ENCODE peak calls at places on chromosomes 12 and 14, in six cellular contexts. X, E, T, U, L and C are unnamed samples.

GRCh38 chr14:50025073-50025472 is 91.3 kb downstream of the VCPKMT start:
- DNase-seq in X (no peak), L (no peak), E (no peak), T (no peak), U (no peak), C (no peak)

GRCh38 chr12:108935165-108935564 is 55.3 kb downstream of the DAO start:
- DNase-seq in U (no peak), X (no peak), L (no peak), T (no peak), E (no peak), C (no peak)

GRCh38 chr14:84403585-84403984 is 1126.4 kb upstream of the FLRT2 start:
- DNase-seq in X (no peak), U (no peak), L (no peak), T (no peak), E (no peak), C (no peak)

GRCh38 chr12:90690120-90690519 is 264.9 kb downstream of the CCER1 start:
- DNase-seq in L (no peak), X (no peak), T (no peak), U (no peak), E (no peak), C (no peak)

GRCh38 chr14:77622562-77622961 is 6.1 kb upstream of the SPTLC2 start:
- DNase-seq in X (no peak), L (no peak), T (no peak), E (no peak), U (no peak), C (no peak)

GRCh38 chr12:8628731-8629130 is 16.1 kb upstream of the AICDA start:
- DNase-seq in T (no peak), U (no peak), X (no peak), E (no peak), L (no peak), C (no peak)

GRCh38 chr14:74476107-74476506 is 17.0 kb downstream of the NPC2 start:
- DNase-seq in T (no peak), X (no peak), L (no peak), E (no peak), U (no peak), C (no peak)

GRCh38 chr12:54956322-54956721 is 28.2 kb downstream of the TESPA1 start:
- DNase-seq in U (no peak), L (no peak), T (no peak), E (no peak), X (no peak), C (no peak)

GRCh38 chr14:53924754-53925153 is 31.9 kb downstream of the BMP4 start:
- DNase-seq in X (no peak), U (peak; percentile 36), L (no peak), T (no peak), E (peak; percentile 10), C (no peak)

GRCh38 chr12:56593909-56594621 is 36.1 kb downstream of the BAZ2A start:
- DNase-seq in E (peak; percentile 51), T (peak; percentile 73), L (no peak), X (peak; percentile 76), U (peak; percentile 75), C (peak; percentile 32)

GRCh38 chr12:122078141-122079037 is at the start of gene MLXIP:
- DNase-seq in T (peak; percentile 89), U (peak; percentile 94), X (peak; percentile 99), E (peak; percentile 72), L (peak; percentile 95), C (peak; percentile 95)

GRCh38 chr12:31897791-31898503 is 61.3 kb upstream of the RESF1 start:
- DNase-seq in E (peak; percentile 19), U (peak; percentile 30), L (peak; percentile 34), X (peak; percentile 15), T (peak; percentile 54), C (peak; percentile 51)

GRCh38 chr12:76623929-76624328 is 64.4 kb upstream of the OSBPL8 start:
- DNase-seq in L (no peak), U (no peak), T (no peak), X (no peak), E (peak; percentile 8), C (no peak)

GRCh38 chr14:55915464-55915863 is 202.7 kb upstream of the PELI2 start:
- DNase-seq in T (no peak), L (no peak), E (no peak), U (peak; percentile 8), X (no peak), C (no peak)

GRCh38 chr12:80192087-80192486 is 92.8 kb downstream of the OTOGL start:
- DNase-seq in T (no peak), L (no peak), U (no peak), X (no peak), E (no peak), C (no peak)

GRCh38 chr14:75518625-75519024 is 3.6 kb upstream of the BATF start:
- DNase-seq in E (peak; percentile 12), U (peak; percentile 55), T (no peak), L (no peak), X (no peak), C (no peak)

GRCh38 chr12:59087077-59087673 is 166.9 kb upstream of the LRIG3 start:
- DNase-seq in L (no peak), E (peak; percentile 3), X (peak; percentile 13), T (no peak), U (no peak), C (no peak)

GRCh38 chr14:68880581-68881105 is 87.8 kb upstream of the ZFP36L1 start:
- DNase-seq in L (no peak), T (no peak), E (no peak), U (no peak), X (no peak), C (no peak)

GRCh38 chr14:82414853-82415539 is 881.3 kb upstream of the SEL1L start:
- DNase-seq in X (no peak), E (no peak), L (no peak), U (no peak), T (no peak), C (no peak)

GRCh38 chr12:80565276-80565675 is 121.2 kb downstream of the PTPRQ start:
- DNase-seq in X (no peak), E (no peak), U (no peak), T (no peak), L (no peak), C (no peak)

GRCh38 chr12:5580911-5581488 is 149.1 kb downstream of the NTF3 start:
- DNase-seq in T (no peak), E (no peak), L (no peak), X (no peak), U (no peak), C (no peak)

GRCh38 chr12:79661629-79662028 is 29.1 kb downstream of the PAWR start:
- DNase-seq in T (no peak), E (no peak), U (no peak), L (no peak), X (no peak), C (no peak)

GRCh38 chr14:94177806-94178205 is 3.7 kb downstream of the PPP4R4 start:
- DNase-seq in L (no peak), U (no peak), T (no peak), X (no peak), E (no peak), C (no peak)

GRCh38 chr12:104263580-104264358 is 39.8 kb upstream of the EID3 start:
- DNase-seq in T (no peak), E (no peak), X (peak; percentile 75), U (no peak), L (no peak), C (no peak)

GRCh38 chr12:94689002-94689645 is 38.8 kb upstream of the TMCC3 start:
- DNase-seq in X (no peak), E (no peak), T (no peak), L (no peak), U (no peak), C (no peak)

GRCh38 chr12:29148065-29148957 is 767 bp upstream of the FAR2 start:
- DNase-seq in L (peak; percentile 66), X (peak; percentile 80), T (peak; percentile 66), E (no peak), U (peak; percentile 5), C (peak; percentile 52)

GRCh38 chr12:47362131-47362686 is 282.4 kb upstream of the AMIGO2 start:
- DNase-seq in X (no peak), T (no peak), L (no peak), U (no peak), E (no peak), C (no peak)

GRCh38 chr12:116066381-116067230 is 210.9 kb downstream of the MED13L start:
- DNase-seq in L (peak; percentile 27), E (peak; percentile 33), T (peak; percentile 61), X (peak; percentile 34), U (peak; percentile 72), C (peak; percentile 24)

GRCh38 chr14:85333313-85333712 is 196.6 kb upstream of the FLRT2 start:
- DNase-seq in X (no peak), L (no peak), E (no peak), T (peak; percentile 7), U (peak; percentile 3), C (no peak)

DNA sequence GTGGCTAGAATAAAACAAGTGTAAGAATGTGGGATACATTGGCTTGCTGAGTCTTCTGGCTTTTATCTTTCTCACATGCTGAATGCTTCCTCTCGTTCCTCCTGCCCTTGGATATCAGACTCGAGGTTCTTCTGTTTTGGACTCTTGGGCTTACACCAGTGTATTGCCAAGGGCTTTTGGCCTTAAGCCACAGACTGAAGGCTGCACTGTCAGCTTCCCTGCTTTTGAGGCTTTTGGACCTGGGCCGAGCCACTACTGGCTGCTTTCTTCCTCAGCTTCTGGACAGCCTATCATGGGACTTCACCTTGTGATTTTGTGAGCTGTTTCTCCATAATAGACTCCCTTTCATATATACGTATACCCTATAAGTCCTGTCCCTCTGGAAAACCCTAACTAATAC is 300.9 kb upstream of the STXBP6 start:
- DNase-seq in X (no peak), E (no peak), T (no peak), U (no peak), L (no peak), C (no peak)
- H3K4me1 ChIP-seq in X (no peaks in the 10 kb centered on the region), E (no peaks in the 10 kb centered on the region), T (no peaks in the 10 kb centered on the region), U (no peaks in the 10 kb centered on the region), L (no peaks in the 10 kb centered on the region), C (no peaks in the 10 kb centered on the region)

GRCh38 chr12:70267550-70267949 is 24.3 kb downstream of the CNOT2 start:
- DNase-seq in U (peak; percentile 7), E (no peak), T (no peak), X (no peak), L (no peak), C (no peak)
- TF ChIP-seq CTCF in U (no peak), E (no peak), T (no peak), X (no peak), L (no peak), C (no peak)

GRCh38 chr12:21647179-21647578 is 10.5 kb downstream of the LDHB start:
- DNase-seq in X (no peak), T (no peak), E (no peak), L (no peak), U (no peak), C (no peak)
- H3K4me1 ChIP-seq in X (peaks cover 8% of the 10 kb centered on the region), T (peaks cover 26% of the 10 kb centered on the region), E (no peaks in the 10 kb centered on the region), L (peaks cover 69% of the 10 kb centered on the region), U (peaks cover 93% of the 10 kb centered on the region), C (peaks cover 38% of the 10 kb centered on the region)

DNA sequence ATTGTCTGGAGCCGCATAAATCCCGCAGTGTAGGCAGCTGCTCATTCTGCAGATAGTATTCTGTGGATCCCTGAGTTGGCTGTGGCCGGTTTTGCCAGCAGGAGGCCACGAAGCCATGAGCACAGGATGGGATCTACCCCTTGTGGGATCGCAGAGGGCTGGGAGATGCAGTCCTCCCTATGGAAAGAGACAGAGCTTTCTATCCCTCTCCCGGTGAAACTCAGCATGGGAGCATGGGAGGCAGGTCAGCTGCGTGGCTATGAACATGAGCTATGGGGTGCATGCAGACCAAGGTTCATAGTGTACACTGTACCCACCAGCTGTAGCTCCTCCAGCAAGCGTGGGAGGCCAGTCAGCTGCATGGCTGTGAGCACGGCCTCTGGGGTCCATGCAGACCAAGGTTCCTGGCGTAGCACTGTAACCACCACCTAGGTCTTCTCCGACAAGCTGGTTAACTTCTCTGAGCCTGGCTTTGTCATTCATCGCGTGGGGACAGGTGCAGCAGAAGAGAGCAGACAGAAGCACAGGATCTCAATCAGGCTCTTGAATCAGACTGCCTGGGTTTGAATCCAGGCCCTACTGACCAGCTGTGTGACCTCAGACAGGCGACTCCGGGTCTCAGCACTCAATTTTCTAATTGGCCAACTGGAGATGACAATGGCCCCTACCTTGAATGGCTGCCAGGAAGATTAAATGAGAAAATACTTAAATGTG is 5.9 kb downstream of the BDKRB1 start:
- DNase-seq in L (no peak), E (no peak), U (no peak), X (no peak), T (no peak), C (no peak)
- TF ChIP-seq CTCF in L (no peak), E (no peak), U (no peak), X (no peak), T (no peak), C (no peak)